ENCODE peak calls at places on chromosome 20, in ten cellular contexts. One of them, this sample, is unnamed.

GRCh38 chr20:6632187-6632586 is 135.3 kb upstream of the BMP2 start:
- DNase-seq in amygdala: peak; percentile 3
- DNase-seq in skeletal muscle cell: no peak
- DNase-seq in Ammon's horn: peak; percentile 34
- DNase-seq in HFFc6: no peak
- DNase-seq in stimulated activated CD8-positive, alpha-beta memory T cell treated with anti-CD3 and anti-CD28 coated beads, Interleukin-15, amount 100 ng/mL, for 24 hours: no peak
- DNase-seq in adipocyte: no peak
- DNase-seq in GM04504: no peak
- DNase-seq in left ventricle myocardium superior: peak; percentile 28
- DNase-seq in WTC11: no peak
- DNase-seq in this sample: peak; percentile 2

GRCh38 chr20:53013847-53014246 is 41.7 kb downstream of the TSHZ2 start:
- DNase-seq in left ventricle myocardium superior: no peak
- DNase-seq in Ammon's horn: no peak
- DNase-seq in adipocyte: no peak
- DNase-seq in skeletal muscle cell: no peak
- DNase-seq in HFFc6: no peak
- DNase-seq in GM04504: no peak
- DNase-seq in WTC11: no peak
- DNase-seq in amygdala: no peak
- DNase-seq in stimulated activated CD8-positive, alpha-beta memory T cell treated with anti-CD3 and anti-CD28 coated beads, Interleukin-15, amount 100 ng/mL, for 24 hours: no peak
- DNase-seq in this sample: no peak

GRCh38 chr20:45801851-45802250 is 10.1 kb downstream of the DNTTIP1 start:
- DNase-seq in skeletal muscle cell: no peak
- DNase-seq in HFFc6: no peak
- DNase-seq in left ventricle myocardium superior: no peak
- DNase-seq in adipocyte: no peak
- DNase-seq in WTC11: no peak
- DNase-seq in GM04504: no peak
- DNase-seq in Ammon's horn: no peak
- DNase-seq in amygdala: no peak
- DNase-seq in stimulated activated CD8-positive, alpha-beta memory T cell treated with anti-CD3 and anti-CD28 coated beads, Interleukin-15, amount 100 ng/mL, for 24 hours: no peak
- DNase-seq in this sample: no peak

GRCh38 chr20:19699132-19699971 is 58.7 kb upstream of the RIN2 start:
- DNase-seq in left ventricle myocardium superior: no peak
- DNase-seq in stimulated activated CD8-positive, alpha-beta memory T cell treated with anti-CD3 and anti-CD28 coated beads, Interleukin-15, amount 100 ng/mL, for 24 hours: no peak
- DNase-seq in WTC11: no peak
- DNase-seq in Ammon's horn: no peak
- DNase-seq in GM04504: peak; percentile 39
- DNase-seq in amygdala: no peak
- DNase-seq in HFFc6: peak; percentile 81
- DNase-seq in adipocyte: peak; percentile 66
- DNase-seq in skeletal muscle cell: no peak
- DNase-seq in this sample: no peak

GRCh38 chr20:45300961-45301360 is 5.7 kb upstream of the RBPJL start:
- DNase-seq in amygdala: no peak
- DNase-seq in HFFc6: peak; percentile 32
- DNase-seq in GM04504: no peak
- DNase-seq in left ventricle myocardium superior: no peak
- DNase-seq in WTC11: peak; percentile 82
- DNase-seq in Ammon's horn: no peak
- DNase-seq in stimulated activated CD8-positive, alpha-beta memory T cell treated with anti-CD3 and anti-CD28 coated beads, Interleukin-15, amount 100 ng/mL, for 24 hours: no peak
- DNase-seq in skeletal muscle cell: no peak
- DNase-seq in adipocyte: no peak
- DNase-seq in this sample: no peak

GRCh38 chr20:25600632-25601031 is 15.3 kb upstream of the NINL start:
- DNase-seq in amygdala: no peak
- DNase-seq in Ammon's horn: no peak
- DNase-seq in adipocyte: no peak
- DNase-seq in skeletal muscle cell: no peak
- DNase-seq in left ventricle myocardium superior: no peak
- DNase-seq in HFFc6: no peak
- DNase-seq in stimulated activated CD8-positive, alpha-beta memory T cell treated with anti-CD3 and anti-CD28 coated beads, Interleukin-15, amount 100 ng/mL, for 24 hours: no peak
- DNase-seq in WTC11: no peak
- DNase-seq in GM04504: no peak
- DNase-seq in this sample: no peak

GRCh38 chr20:39700527-39700926 is 738.4 kb downstream of the DHX35 start:
- DNase-seq in GM04504: no peak
- DNase-seq in HFFc6: no peak
- DNase-seq in skeletal muscle cell: no peak
- DNase-seq in WTC11: no peak
- DNase-seq in Ammon's horn: no peak
- DNase-seq in stimulated activated CD8-positive, alpha-beta memory T cell treated with anti-CD3 and anti-CD28 coated beads, Interleukin-15, amount 100 ng/mL, for 24 hours: no peak
- DNase-seq in left ventricle myocardium superior: no peak
- DNase-seq in amygdala: no peak
- DNase-seq in adipocyte: no peak
- DNase-seq in this sample: no peak

GRCh38 chr20:430091-430999 is 22.2 kb downstream of the RBCK1 start:
- DNase-seq in skeletal muscle cell: no peak
- DNase-seq in amygdala: no peak
- DNase-seq in stimulated activated CD8-positive, alpha-beta memory T cell treated with anti-CD3 and anti-CD28 coated beads, Interleukin-15, amount 100 ng/mL, for 24 hours: no peak
- DNase-seq in WTC11: no peak
- DNase-seq in left ventricle myocardium superior: no peak
- DNase-seq in HFFc6: no peak
- DNase-seq in GM04504: no peak
- DNase-seq in Ammon's horn: no peak
- DNase-seq in adipocyte: no peak
- DNase-seq in this sample: no peak

GRCh38 chr20:13995086-13995665 is at the start of gene MACROD2:
- DNase-seq in GM04504: peak; percentile 79
- DNase-seq in amygdala: peak; percentile 87
- DNase-seq in WTC11: peak; percentile 98
- DNase-seq in adipocyte: peak; percentile 94
- DNase-seq in HFFc6: peak; percentile 79
- DNase-seq in Ammon's horn: peak; percentile 95
- DNase-seq in left ventricle myocardium superior: peak; percentile 93
- DNase-seq in skeletal muscle cell: peak; percentile 49
- DNase-seq in stimulated activated CD8-positive, alpha-beta memory T cell treated with anti-CD3 and anti-CD28 coated beads, Interleukin-15, amount 100 ng/mL, for 24 hours: peak; percentile 17
- DNase-seq in this sample: peak; percentile 77

GRCh38 chr20:2692036-2692885 is at the start of gene EBF4:
- DNase-seq in WTC11: peak; percentile 49
- DNase-seq in GM04504: no peak
- DNase-seq in adipocyte: peak; percentile 75
- DNase-seq in amygdala: peak; percentile 8
- DNase-seq in left ventricle myocardium superior: peak; percentile 69
- DNase-seq in HFFc6: no peak
- DNase-seq in Ammon's horn: peak; percentile 47
- DNase-seq in stimulated activated CD8-positive, alpha-beta memory T cell treated with anti-CD3 and anti-CD28 coated beads, Interleukin-15, amount 100 ng/mL, for 24 hours: no peak
- DNase-seq in skeletal muscle cell: no peak
- DNase-seq in this sample: peak; percentile 53

GRCh38 chr20:47432251-47433210 is 69.2 kb upstream of the NCOA3 start:
- DNase-seq in skeletal muscle cell: peak; percentile 18
- DNase-seq in GM04504: no peak
- DNase-seq in Ammon's horn: no peak
- DNase-seq in WTC11: no peak
- DNase-seq in amygdala: no peak
- DNase-seq in stimulated activated CD8-positive, alpha-beta memory T cell treated with anti-CD3 and anti-CD28 coated beads, Interleukin-15, amount 100 ng/mL, for 24 hours: no peak
- DNase-seq in left ventricle myocardium superior: no peak
- DNase-seq in HFFc6: no peak
- DNase-seq in adipocyte: no peak
- DNase-seq in this sample: no peak

GRCh38 chr20:50172347-50173013 is 18.1 kb upstream of the CEBPB start:
- DNase-seq in skeletal muscle cell: no peak
- DNase-seq in HFFc6: no peak
- DNase-seq in adipocyte: peak; percentile 86
- DNase-seq in Ammon's horn: peak; percentile 58
- DNase-seq in amygdala: peak; percentile 49
- DNase-seq in stimulated activated CD8-positive, alpha-beta memory T cell treated with anti-CD3 and anti-CD28 coated beads, Interleukin-15, amount 100 ng/mL, for 24 hours: no peak
- DNase-seq in GM04504: no peak
- DNase-seq in left ventricle myocardium superior: peak; percentile 94
- DNase-seq in WTC11: peak; percentile 93
- DNase-seq in this sample: no peak

GRCh38 chr20:51750037-51750769 is 18.0 kb downstream of the ATP9A start:
- DNase-seq in WTC11: no peak
- DNase-seq in left ventricle myocardium superior: peak; percentile 60
- DNase-seq in skeletal muscle cell: peak; percentile 82
- DNase-seq in adipocyte: peak; percentile 81
- DNase-seq in Ammon's horn: peak; percentile 77
- DNase-seq in GM04504: peak; percentile 80
- DNase-seq in stimulated activated CD8-positive, alpha-beta memory T cell treated with anti-CD3 and anti-CD28 coated beads, Interleukin-15, amount 100 ng/mL, for 24 hours: no peak
- DNase-seq in HFFc6: peak; percentile 82
- DNase-seq in amygdala: peak; percentile 73
- DNase-seq in this sample: peak; percentile 78

GRCh38 chr20:44264287-44264686 is 17.2 kb downstream of the GDAP1L1 start:
- DNase-seq in GM04504: no peak
- DNase-seq in skeletal muscle cell: no peak
- DNase-seq in amygdala: no peak
- DNase-seq in HFFc6: no peak
- DNase-seq in Ammon's horn: no peak
- DNase-seq in adipocyte: no peak
- DNase-seq in left ventricle myocardium superior: no peak
- DNase-seq in stimulated activated CD8-positive, alpha-beta memory T cell treated with anti-CD3 and anti-CD28 coated beads, Interleukin-15, amount 100 ng/mL, for 24 hours: no peak
- DNase-seq in WTC11: peak; percentile 49
- DNase-seq in this sample: no peak

GRCh38 chr20:37382539-37383120 is 36.7 kb downstream of the SRC start:
- DNase-seq in stimulated activated CD8-positive, alpha-beta memory T cell treated with anti-CD3 and anti-CD28 coated beads, Interleukin-15, amount 100 ng/mL, for 24 hours: no peak
- DNase-seq in adipocyte: no peak
- DNase-seq in left ventricle myocardium superior: peak; percentile 18
- DNase-seq in WTC11: no peak
- DNase-seq in amygdala: no peak
- DNase-seq in skeletal muscle cell: no peak
- DNase-seq in HFFc6: no peak
- DNase-seq in GM04504: no peak
- DNase-seq in Ammon's horn: no peak
- DNase-seq in this sample: no peak